ENCODE peak calls at places on chromosomes 13 and 19, in seven cellular contexts. J, H, U, V, K, Q and E are unnamed samples.

GRCh38 chr13:53160211-53160610 is 131.6 kb downstream of the OLFM4 start:
- DNase-seq in V (no peak), K (no peak), H (no peak), Q (no peak), J (no peak), U (no peak), E (no peak)

GRCh38 chr19:39038098-39038497 is 5.7 kb upstream of the FBXO27 start:
- DNase-seq in V (peak; percentile 47), K (peak; percentile 65), Q (no peak), H (no peak), U (no peak), J (peak; percentile 37), E (no peak)

GRCh38 chr19:6717441-6717971 is 2.9 kb downstream of the C3 start:
- DNase-seq in K (no peak), H (no peak), Q (no peak), J (peak; percentile 43), V (peak; percentile 25), U (no peak), E (no peak)

GRCh38 chr19:46076951-46077814 is 36.4 kb upstream of the IGFL4 start:
- DNase-seq in U (peak; percentile 30), Q (peak; percentile 58), H (no peak), V (peak; percentile 89), J (peak; percentile 82), K (peak; percentile 91), E (peak; percentile 69)

GRCh38 chr19:54178581-54179261 is 5.8 kb upstream of the TMC4 start:
- DNase-seq in H (no peak), K (peak; percentile 53), U (peak; percentile 55), Q (no peak), J (no peak), V (no peak), E (no peak)

GRCh38 chr13:110445183-110445582 is 116.3 kb downstream of the RAB20 start:
- DNase-seq in V (no peak), K (no peak), Q (no peak), H (no peak), J (no peak), U (no peak), E (no peak)

GRCh38 chr13:112727581-112727980 is 37.7 kb downstream of the ATP11A start:
- DNase-seq in V (no peak), H (no peak), U (no peak), J (no peak), Q (no peak), K (no peak), E (no peak)

GRCh38 chr19:49103331-49104085 is 10.7 kb upstream of the LIN7B start:
- DNase-seq in J (no peak), Q (no peak), V (no peak), H (no peak), K (no peak), U (no peak), E (no peak)

GRCh38 chr19:5676711-5677110 is 3.6 kb downstream of the MICOS13 start:
- DNase-seq in H (no peak), J (no peak), V (no peak), K (no peak), U (no peak), Q (no peak), E (no peak)

GRCh38 chr19:29687897-29688728 is 22.9 kb downstream of the PLEKHF1 start:
- DNase-seq in U (no peak), Q (no peak), K (no peak), J (no peak), V (peak; percentile 74), H (no peak), E (no peak)

GRCh38 chr13:66530686-66531085 is 699.5 kb downstream of the PCDH9 start:
- DNase-seq in K (no peak), Q (no peak), V (no peak), H (no peak), J (no peak), U (no peak), E (no peak)

GRCh38 chr13:108220042-108220441 is 1.9 kb downstream of the ABHD13 start:
- DNase-seq in J (peak; percentile 57), V (no peak), H (no peak), Q (no peak), K (no peak), U (no peak), E (no peak)

GRCh38 chr19:10896851-10897526 is 25.6 kb downstream of the CARM1 start:
- DNase-seq in Q (no peak), V (no peak), J (no peak), H (no peak), U (peak; percentile 55), K (no peak), E (no peak)

GRCh38 chr13:26949701-26950345 is 189.2 kb upstream of the GPR12 start:
- DNase-seq in J (no peak), K (no peak), H (no peak), V (no peak), U (no peak), Q (no peak), E (no peak)

GRCh38 chr13:26943748-26944147 is 183.2 kb upstream of the GPR12 start:
- DNase-seq in J (no peak), Q (no peak), K (no peak), V (no peak), H (no peak), U (no peak), E (no peak)

GRCh38 chr13:26948353-26948752 is 187.8 kb upstream of the GPR12 start:
- DNase-seq in V (no peak), K (no peak), J (no peak), H (no peak), U (no peak), Q (no peak), E (no peak)

GRCh38 chr13:26950546-26950945 is 190.0 kb upstream of the GPR12 start:
- DNase-seq in H (no peak), J (no peak), Q (no peak), K (no peak), V (no peak), U (no peak), E (no peak)

DNA sequence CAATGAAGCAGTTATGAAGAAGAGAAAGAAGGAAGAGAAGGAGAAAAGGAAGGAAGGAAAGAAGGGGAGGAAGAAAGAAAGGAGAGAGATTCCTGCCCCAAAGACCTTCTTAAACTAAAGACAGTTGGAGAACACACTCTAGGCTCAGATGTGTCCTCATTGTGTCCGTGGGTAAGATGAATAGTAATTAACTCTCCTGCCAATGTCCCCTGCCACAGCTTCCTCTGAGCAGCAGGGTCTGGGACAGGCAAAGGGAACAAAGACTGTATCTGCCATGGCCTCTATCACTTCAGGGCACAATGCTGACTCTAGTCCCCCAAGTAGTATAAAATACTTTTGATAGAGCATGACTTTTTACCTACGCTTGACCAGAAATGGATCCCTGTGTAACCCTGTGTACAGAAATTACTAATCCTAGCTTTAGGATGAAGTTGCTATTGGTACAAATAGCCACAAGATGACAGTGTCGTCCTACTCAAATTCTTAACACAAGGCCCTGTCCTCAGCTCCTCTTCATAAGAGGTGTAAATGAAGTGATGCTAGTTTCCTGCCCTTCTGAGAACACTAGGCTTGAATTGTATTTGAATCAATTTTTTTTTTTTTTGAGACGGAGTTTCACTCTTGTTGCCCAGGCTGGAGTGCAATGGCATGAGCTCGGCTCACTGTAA is 186.2 kb upstream of the GPR12 start:
- DNase-seq in J (peak; percentile 44), K (peak; percentile 75), V (peak; percentile 83), H (no peak), U (peak; percentile 65), Q (no peak), E (no peak)
- TF ChIP-seq CTCF in J (peak; percentile 74), K (peak; percentile 87), V (peak; percentile 91), H (peak; percentile 53), U (peak; percentile 81), Q (peak; percentile 36), E (peak; percentile 81)

GRCh38 chr13:46773556-46773955 is 23.4 kb downstream of the ESD start:
- DNase-seq in K (no peak), Q (no peak), H (no peak), V (no peak), J (no peak), U (no peak), E (no peak)

GRCh38 chr13:46775385-46776065 is 21.4 kb downstream of the ESD start:
- DNase-seq in U (no peak), V (no peak), K (no peak), H (no peak), J (no peak), Q (no peak), E (no peak)

DNA sequence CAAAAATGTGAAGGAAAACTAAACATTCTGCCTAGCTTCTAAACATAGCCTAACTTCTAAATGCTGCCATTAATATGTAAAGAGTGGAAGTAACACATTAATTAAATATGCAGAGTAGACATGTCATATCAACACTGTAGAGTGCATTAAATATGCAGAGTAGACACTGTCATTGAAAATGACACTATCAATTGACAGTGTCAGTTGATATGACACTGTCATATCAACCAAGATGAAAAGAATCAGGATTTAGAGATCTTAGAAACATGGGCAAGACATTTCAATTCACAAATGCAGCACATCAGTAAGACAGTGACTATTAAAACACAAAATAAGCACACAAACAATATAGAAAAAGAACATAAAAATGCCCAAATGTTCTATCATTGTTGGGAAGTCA is 25.3 kb downstream of the ESD start:
- DNase-seq in J (no peak), V (no peak), U (no peak), H (no peak), Q (no peak), K (no peak), E (no peak)
- TF ChIP-seq CTCF in J (no peak), V (no peak), U (no peak), H (no peak), Q (no peak), K (no peak), E (no peak)

DNA sequence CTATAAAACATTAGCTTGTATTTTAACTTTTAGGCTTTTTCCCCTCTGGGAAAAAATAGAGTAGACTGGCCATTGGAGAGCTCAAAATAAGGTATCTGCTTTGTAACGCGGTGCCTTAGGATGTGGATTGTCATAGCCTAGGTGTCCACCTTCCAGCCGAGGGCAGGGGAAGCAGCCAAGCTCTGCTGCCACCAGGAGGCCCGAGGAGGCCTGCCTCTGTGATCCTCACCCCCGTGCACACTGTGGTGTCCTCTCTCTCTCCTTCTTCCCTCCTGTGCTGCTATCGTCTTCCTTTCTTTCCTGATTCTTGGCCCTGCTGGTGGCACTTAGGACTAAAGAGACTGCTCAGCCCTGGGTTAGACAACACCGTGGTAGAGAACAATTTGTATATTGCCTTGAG is 11.3 kb downstream of the HNRNPM start:
- DNase-seq in Q (no peak), U (no peak), J (no peak), V (no peak), K (no peak), H (no peak), E (no peak)
- TF ChIP-seq CTCF in Q (no peak), U (peak; percentile 15), J (peak; percentile 28), V (peak; percentile 21), K (peak; percentile 23), H (no peak), E (peak; percentile 30)

DNA sequence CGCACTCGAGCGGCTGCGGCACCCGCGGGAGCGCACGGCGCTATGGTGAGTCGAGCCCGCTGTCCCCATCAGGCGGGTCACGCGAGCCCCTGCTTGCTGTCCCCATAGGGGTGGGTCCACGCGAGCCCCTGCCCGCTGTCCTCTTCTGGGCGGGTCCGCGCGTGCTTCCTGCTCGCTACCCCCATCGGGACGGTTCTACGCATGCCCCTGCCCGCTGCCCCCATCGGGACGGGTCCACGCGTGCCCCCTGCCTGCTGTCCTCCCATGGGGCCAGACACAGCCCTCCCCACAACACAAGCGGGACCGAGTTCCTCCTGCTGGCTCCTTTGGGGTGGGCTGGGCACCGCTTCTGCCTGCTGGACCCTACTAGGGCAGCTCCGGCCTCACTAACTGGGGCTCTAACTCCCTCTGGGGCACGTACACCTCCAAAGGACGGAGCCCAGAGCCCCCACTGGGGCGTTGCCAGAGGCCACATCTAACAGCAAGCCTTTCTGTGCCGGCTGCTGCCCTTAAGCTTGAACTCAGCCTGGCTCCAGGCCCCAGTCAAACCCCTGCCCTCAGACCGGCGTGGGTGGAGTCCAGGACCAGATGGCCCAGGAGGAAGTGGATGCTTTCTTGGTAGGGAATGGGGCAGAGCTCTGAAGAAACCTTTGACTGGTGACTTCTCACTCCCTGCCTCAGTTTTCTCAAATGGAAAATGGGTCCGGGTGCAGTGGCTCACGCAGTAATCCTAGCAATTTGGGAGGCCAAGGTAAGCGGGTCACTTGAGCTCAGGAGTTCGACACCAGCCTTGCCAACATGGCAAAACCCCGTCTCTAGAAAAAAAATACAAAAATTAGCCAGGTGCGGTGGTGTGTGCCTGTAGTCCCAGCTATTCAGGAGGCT is 722 bp downstream of the COLGALT1 start:
- DNase-seq in J (no peak), Q (peak; percentile 36), K (peak; percentile 44), H (no peak), U (peak; percentile 67), V (peak; percentile 70), E (no peak)
- TF ChIP-seq CTCF in J (no peak), Q (no peak), K (no peak), H (no peak), U (peak; percentile 13), V (no peak), E (no peak)